ENCODE peak calls at places on chromosomes 12 and 14, in eight cellular contexts. Y, H, G, K, R, S, L and F are unnamed samples.

GRCh38 chr14:90602088-90602687 is 205.4 kb downstream of the CALM1 start:
- DNase-seq in L (no peak), R (no peak), H (no peak), S (no peak), K (no peak), G (no peak), Y (peak), F (no peak)

GRCh38 chr12:131088701-131089525 is 135.2 kb downstream of the ADGRD1 start:
- DNase-seq in L (no peak), R (no peak), K (no peak), Y (peak), S (no peak), G (no peak), H (peak), F (peak)

GRCh38 chr12:48247181-48247966 is 44.3 kb upstream of the OR10AD1 start:
- DNase-seq in G (no peak), K (no peak), Y (no peak), R (no peak), L (no peak), S (no peak), H (no peak), F (no peak)

GRCh38 chr12:38915783-38916182 is 10.4 kb upstream of the CPNE8 start:
- DNase-seq in H (no peak), K (no peak), L (no peak), Y (no peak), S (no peak), R (no peak), G (no peak), F (no peak)

GRCh38 chr14:22650960-22651521 is 6.9 kb upstream of the OR6J1 start:
- DNase-seq in G (no peak), R (peak), K (no peak), L (peak), H (peak), S (no peak), Y (no peak), F (no peak)

GRCh38 chr14:21987937-21988336 is 314.3 kb upstream of the OR4E1 start:
- DNase-seq in Y (no peak), R (no peak), K (no peak), L (peak), S (peak), H (no peak), G (peak), F (no peak)

GRCh38 chr14:82411373-82411772 is 877.7 kb upstream of the SEL1L start:
- DNase-seq in S (no peak), L (no peak), Y (no peak), H (no peak), K (no peak), G (no peak), R (no peak), F (no peak)

GRCh38 chr12:116150001-116150400 is 127.5 kb downstream of the MED13L start:
- DNase-seq in R (no peak), G (no peak), L (no peak), H (no peak), Y (no peak), K (no peak), S (no peak), F (no peak)

GRCh38 chr12:67222302-67222701 is 46.9 kb upstream of the CAND1 start:
- DNase-seq in S (peak), G (peak), K (peak), L (peak), H (no peak), Y (no peak), R (no peak), F (no peak)

GRCh38 chr12:118981285-118982201 is at the start of gene SRRM4:
- DNase-seq in Y (no peak), H (no peak), G (peak), L (no peak), K (no peak), R (no peak), S (peak), F (peak)

GRCh38 chr12:65826513-65827171 is 2.4 kb downstream of the HMGA2 start:
- DNase-seq in L (peak), Y (no peak), K (peak), G (peak), S (peak), H (no peak), R (no peak), F (no peak)

GRCh38 chr12:124864326-124864752 is 675 bp upstream of the SCARB1 start:
- DNase-seq in L (no peak), H (no peak), K (no peak), R (no peak), S (no peak), Y (no peak), G (no peak), F (no peak)

GRCh38 chr12:109286252-109286651 is 22.8 kb downstream of the FOXN4 start:
- DNase-seq in G (no peak), L (no peak), Y (no peak), H (no peak), R (no peak), K (no peak), S (no peak), F (no peak)

GRCh38 chr14:64200170-64200569 is 94.0 kb downstream of the ESR2 start:
- DNase-seq in H (no peak), L (no peak), Y (no peak), K (no peak), G (peak), R (no peak), S (peak), F (no peak)

GRCh38 chr12:112148031-112148513 is 22.7 kb downstream of the TRAFD1 start:
- DNase-seq in L (peak), R (no peak), G (no peak), S (no peak), Y (no peak), K (peak), H (no peak), F (peak)

GRCh38 chr14:64549805-64550538 is at the start of gene PPP1R36:
- DNase-seq in G (peak), Y (peak), L (no peak), S (peak), R (peak), K (no peak), H (no peak), F (no peak)

GRCh38 chr12:105825141-105825540 is 313.6 kb downstream of the NUAK1 start:
- DNase-seq in Y (no peak), K (no peak), S (no peak), H (no peak), R (no peak), L (peak), G (no peak), F (no peak)

GRCh38 chr12:91113621-91114020 is 2.3 kb upstream of the LUM start:
- DNase-seq in K (no peak), G (no peak), S (no peak), H (no peak), R (no peak), Y (no peak), L (no peak), F (no peak)

GRCh38 chr14:103317976-103318580 is 16.0 kb upstream of the EIF5 start:
- DNase-seq in G (no peak), S (no peak), Y (no peak), H (no peak), L (no peak), R (no peak), K (no peak), F (no peak)

GRCh38 chr12:52555577-52555976 is 2.6 kb upstream of the KRT71 start:
- DNase-seq in Y (no peak), S (no peak), H (no peak), R (no peak), G (no peak), K (no peak), L (no peak), F (no peak)

GRCh38 chr12:32139064-32139421 is 32.4 kb downstream of the BICD1 start:
- DNase-seq in R (no peak), L (peak), S (peak), K (no peak), H (no peak), Y (no peak), G (peak), F (no peak)

GRCh38 chr14:100617715-100618693 is 30.8 kb upstream of the BEGAIN start:
- DNase-seq in L (peak), K (no peak), G (no peak), S (no peak), Y (peak), H (peak), R (no peak), F (no peak)

GRCh38 chr12:3863756-3864155 is 9.4 kb downstream of the PARP11 start:
- DNase-seq in H (no peak), S (no peak), Y (no peak), R (no peak), L (no peak), G (no peak), K (no peak), F (no peak)

GRCh38 chr12:76037130-76038105 is 5.8 kb upstream of the PHLDA1 start:
- DNase-seq in R (peak), G (peak), S (peak), L (peak), Y (no peak), K (peak), H (peak), F (no peak)

GRCh38 chr12:81974762-81975161 is 215.6 kb upstream of the PPFIA2 start:
- DNase-seq in G (no peak), Y (no peak), R (no peak), K (no peak), H (no peak), L (no peak), S (no peak), F (no peak)

GRCh38 chr12:92233346-92234015 is 87.8 kb upstream of the BTG1 start:
- DNase-seq in K (no peak), H (no peak), Y (no peak), R (no peak), S (no peak), L (no peak), G (no peak), F (no peak)

GRCh38 chr14:76808990-76809389 is 3.7 kb downstream of the ANGEL1 start:
- DNase-seq in K (no peak), Y (no peak), R (no peak), L (no peak), G (no peak), S (no peak), H (no peak), F (no peak)

GRCh38 chr14:105419305-105420091 is at the start of gene MTA1:
- DNase-seq in K (no peak), S (peak), R (peak), Y (no peak), L (no peak), H (no peak), G (peak), F (peak)

GRCh38 chr12:88247241-88247643 is 105.1 kb downstream of the TMTC3 start:
- DNase-seq in K (peak), R (no peak), Y (no peak), H (no peak), S (no peak), G (no peak), L (peak), F (no peak)

GRCh38 chr12:75550401-75550851 is 39.0 kb upstream of the KRR1 start:
- DNase-seq in G (peak), H (no peak), S (no peak), L (no peak), K (no peak), Y (no peak), R (no peak), F (no peak)

GRCh38 chr14:99549684-99550083 is 54.3 kb downstream of the CCDC85C start:
- DNase-seq in K (no peak), H (no peak), R (no peak), L (no peak), Y (no peak), S (no peak), G (no peak), F (no peak)

GRCh38 chr12:67534671-67535070 is 113.9 kb upstream of the DYRK2 start:
- DNase-seq in G (no peak), Y (no peak), L (peak), R (no peak), S (no peak), K (peak), H (no peak), F (no peak)

GRCh38 chr14:60753264-60754126 is 18.9 kb downstream of the MNAT1 start:
- DNase-seq in K (no peak), H (no peak), R (peak), L (peak), S (no peak), Y (no peak), G (no peak), F (no peak)

GRCh38 chr12:116089080-116089479 is 188.4 kb downstream of the MED13L start:
- DNase-seq in K (no peak), Y (no peak), L (no peak), G (no peak), H (no peak), S (no peak), R (no peak), F (no peak)

GRCh38 chr12:90770861-90771260 is 184.1 kb downstream of the CCER1 start:
- DNase-seq in L (no peak), G (no peak), K (no peak), S (no peak), R (no peak), H (no peak), Y (no peak), F (no peak)

DNA sequence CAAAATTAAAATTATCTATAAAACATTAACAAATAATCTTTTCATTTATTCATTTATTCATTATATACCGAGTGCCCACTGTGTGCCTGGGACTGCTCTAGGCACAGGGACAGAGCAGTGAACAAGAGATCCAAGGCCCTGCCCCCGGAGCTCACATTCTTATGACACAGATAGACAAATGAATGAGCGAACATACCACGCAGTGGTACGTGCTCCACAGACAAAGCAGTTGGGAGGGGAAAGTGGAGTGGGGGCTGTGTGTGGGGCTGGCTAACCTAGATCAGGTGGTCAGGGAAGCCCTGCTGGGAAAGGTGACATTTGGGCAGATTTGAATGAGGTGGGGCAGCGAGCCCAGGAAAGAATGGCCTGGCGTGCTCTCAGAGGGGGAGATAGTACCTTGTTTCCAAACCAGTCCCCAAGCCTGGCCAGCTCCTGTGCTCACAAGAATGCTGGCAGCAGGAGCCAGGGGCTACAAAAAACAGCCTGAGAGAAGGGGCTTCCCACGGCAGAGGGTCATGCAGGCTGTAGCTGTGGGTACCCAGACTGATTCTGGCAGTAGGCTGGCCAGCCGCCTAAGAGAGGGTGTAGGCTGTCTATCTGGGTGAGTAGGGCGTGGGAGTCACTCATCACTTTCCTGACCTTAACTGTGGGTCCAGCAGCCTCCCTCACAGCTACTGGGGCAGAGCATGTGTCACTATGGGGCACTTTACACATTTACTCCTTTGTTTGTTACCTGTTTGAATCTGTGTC is 57.8 kb upstream of the ACTN1 start:
- DNase-seq in S (no peak), K (no peak), R (no peak), G (no peak), Y (no peak), H (no peak), L (no peak), F (no peak)
- TF ChIP-seq CTCF in S (no peak), K (no peak), R (no peak), G (no peak), Y (no peak), H (no peak), L (no peak), F (no peak)

GRCh38 chr12:80763874-80764273 is 47.2 kb downstream of the MYF5 start:
- DNase-seq in H (no peak), L (peak), K (peak), G (peak), Y (no peak), S (peak), R (no peak), F (no peak)
- TF ChIP-seq CTCF in H (peak), L (peak), K (peak), G (peak), Y (no peak), S (peak), R (peak), F (peak)

GRCh38 chr12:123149088-123149827 is 1.6 kb downstream of the PITPNM2 start:
- DNase-seq in R (no peak), H (no peak), S (no peak), K (no peak), Y (no peak), L (no peak), G (no peak), F (no peak)
- TF ChIP-seq CTCF in R (no peak), H (no peak), S (no peak), K (peak), Y (no peak), L (no peak), G (no peak), F (no peak)

GRCh38 chr12:2693204-2693860 is 101.4 kb upstream of the FKBP4 start:
- DNase-seq in R (no peak), L (no peak), G (no peak), Y (no peak), S (peak), H (peak), K (no peak), F (no peak)
- TF ChIP-seq CTCF in R (no peak), L (no peak), G (no peak), Y (no peak), S (peak), H (no peak), K (no peak), F (peak)

DNA sequence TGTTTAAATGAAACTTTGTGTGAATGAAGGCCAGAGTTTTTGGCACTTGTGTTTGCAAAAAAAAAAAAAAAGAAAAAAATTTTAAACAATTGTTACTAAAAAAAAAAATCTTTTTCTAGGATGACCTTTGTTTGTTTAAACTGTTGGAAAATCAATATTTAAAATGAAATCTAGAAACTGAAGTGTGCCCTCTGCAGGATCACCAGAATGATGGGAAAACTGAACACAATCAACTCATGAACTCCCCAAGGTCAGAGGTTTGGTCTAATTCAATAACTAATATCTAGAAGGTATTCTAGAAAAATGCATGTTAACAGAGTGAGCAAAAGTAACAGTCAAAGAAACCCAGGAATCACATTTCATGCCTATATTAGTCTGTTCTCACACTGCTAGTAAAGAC is 448.9 kb downstream of the FLRT2 start:
- DNase-seq in K (no peak), H (no peak), S (no peak), Y (no peak), L (no peak), R (no peak), G (no peak), F (no peak)
- TF ChIP-seq CTCF in K (no peak), H (no peak), S (peak), Y (no peak), L (no peak), R (no peak), G (no peak), F (no peak)

DNA sequence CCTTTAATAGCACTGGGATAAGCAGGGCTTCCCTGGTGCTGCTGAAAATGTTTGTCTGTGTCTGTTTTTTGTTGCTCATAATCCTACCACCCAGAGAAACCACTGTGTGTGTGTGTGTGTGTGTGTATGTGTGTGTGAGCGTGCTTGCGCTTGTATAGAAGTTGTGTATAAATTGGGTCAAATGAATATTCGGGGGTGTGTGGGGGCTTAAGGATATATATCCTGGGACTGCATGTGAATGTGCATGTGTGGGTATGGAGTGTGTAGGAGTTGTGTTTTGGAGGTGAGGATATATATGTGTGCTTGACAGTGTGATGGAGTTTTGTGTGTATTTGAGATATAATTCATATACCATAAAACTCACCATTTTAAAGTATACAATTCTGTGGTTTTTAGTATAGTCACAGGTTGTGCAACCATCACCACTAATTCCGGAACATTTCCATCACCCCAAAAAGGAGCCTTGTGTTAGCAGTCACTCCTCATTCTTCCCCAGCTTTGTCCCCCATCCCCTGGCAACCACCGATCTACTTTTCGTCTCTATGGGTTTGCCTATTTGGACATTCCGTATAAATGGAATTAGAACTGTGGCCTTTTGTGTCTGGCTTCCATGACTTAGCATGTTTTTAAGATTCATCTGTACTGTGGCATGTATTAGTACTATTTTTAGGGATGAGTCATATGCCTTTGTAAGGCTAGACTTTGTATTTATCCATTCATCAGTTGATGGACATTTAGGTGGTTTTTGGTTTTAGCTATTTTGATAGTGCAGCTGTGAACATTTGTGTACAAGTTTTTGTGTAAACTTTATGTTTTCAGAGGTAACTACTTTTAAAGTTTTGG is 25.6 kb downstream of the TCTN1 start:
- DNase-seq in R (no peak), Y (no peak), S (no peak), K (peak), L (peak), H (no peak), G (no peak), F (no peak)
- TF ChIP-seq CTCF in R (no peak), Y (no peak), S (no peak), K (no peak), L (no peak), H (no peak), G (no peak), F (no peak)

GRCh38 chr12:23941780-23942179 is 7.7 kb downstream of the SOX5 start:
- DNase-seq in Y (no peak), L (no peak), G (no peak), H (no peak), K (no peak), S (no peak), R (no peak), F (no peak)
- TF ChIP-seq CTCF in Y (no peak), L (no peak), G (no peak), H (no peak), K (no peak), S (no peak), R (no peak), F (no peak)

DNA sequence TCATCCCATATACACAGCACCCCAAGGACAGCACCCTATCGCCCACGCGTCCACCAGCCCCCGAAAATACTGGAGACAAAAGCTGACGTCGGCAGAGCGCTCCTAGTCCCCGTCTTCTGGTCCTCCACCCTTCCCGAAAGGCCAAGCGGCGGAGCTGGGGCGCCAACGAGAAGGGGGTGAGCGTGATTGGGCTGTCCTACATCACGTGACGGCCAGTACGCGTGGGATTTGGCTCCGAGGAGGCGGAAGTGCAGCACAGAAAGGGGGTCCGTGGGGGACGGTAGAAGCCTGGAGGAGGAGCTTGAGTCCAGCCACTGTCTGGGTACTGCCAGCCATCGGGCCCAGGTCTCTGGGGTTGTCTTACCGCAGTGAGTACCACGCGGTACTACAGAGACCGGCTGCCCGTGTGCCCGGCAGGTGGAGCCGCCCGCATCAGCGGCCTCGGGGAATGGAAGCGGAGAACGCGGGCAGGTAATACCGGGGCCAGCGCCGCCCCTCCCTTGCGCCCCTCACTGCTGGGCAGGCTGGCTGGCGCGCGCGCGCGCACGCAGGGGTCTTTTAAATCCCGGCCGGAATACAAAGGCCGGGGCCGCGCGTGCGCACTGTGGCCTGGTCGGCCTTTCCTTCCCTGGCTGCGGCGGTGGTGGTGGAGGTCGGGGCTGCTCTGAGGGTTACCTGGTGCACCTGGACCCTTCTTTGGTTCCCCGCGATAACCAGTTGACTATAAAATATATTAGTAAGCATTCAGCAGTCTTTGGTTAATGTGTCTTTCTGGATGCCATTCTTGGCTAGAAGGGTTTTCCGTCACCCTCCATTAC is at the start of gene TDG:
- DNase-seq in L (peak), S (peak), H (peak), G (peak), K (peak), Y (peak), R (peak), F (peak)
- TF ChIP-seq CTCF in L (no peak), S (no peak), H (no peak), G (no peak), K (peak), Y (no peak), R (peak), F (no peak)